ENCODE peak calls at places on chromosomes 12 and 14, in five cellular contexts. One of them, this sample, is unnamed.

GRCh38 chr12:80419660-80420059 is 24.4 kb upstream of the PTPRQ start:
- DNase-seq in hepatocyte: no peak
- DNase-seq in fibroblast of pulmonary artery: no peak
- DNase-seq in cardiac muscle cell: no peak
- DNase-seq in AG10803: peak
- DNase-seq in this sample: no peak

GRCh38 chr12:14573118-14573517 is 5.4 kb upstream of the PLBD1 start:
- DNase-seq in hepatocyte: no peak
- DNase-seq in fibroblast of pulmonary artery: no peak
- DNase-seq in cardiac muscle cell: no peak
- DNase-seq in AG10803: no peak
- DNase-seq in this sample: no peak

GRCh38 chr14:52949711-52950409 is 990 bp downstream of the FERMT2 start:
- DNase-seq in hepatocyte: peak
- DNase-seq in fibroblast of pulmonary artery: peak
- DNase-seq in cardiac muscle cell: peak
- DNase-seq in AG10803: peak
- DNase-seq in this sample: peak

GRCh38 chr12:50620050-50620974 is 115.5 kb downstream of the DIP2B start:
- DNase-seq in hepatocyte: peak
- DNase-seq in fibroblast of pulmonary artery: peak
- DNase-seq in cardiac muscle cell: peak
- DNase-seq in AG10803: peak
- DNase-seq in this sample: peak

GRCh38 chr14:38134631-38135030 is 73.1 kb upstream of the SSTR1 start:
- DNase-seq in hepatocyte: no peak
- DNase-seq in fibroblast of pulmonary artery: no peak
- DNase-seq in cardiac muscle cell: no peak
- DNase-seq in AG10803: no peak
- DNase-seq in this sample: peak

GRCh38 chr12:105960319-105961076 is 178.3 kb downstream of the NUAK1 start:
- DNase-seq in hepatocyte: peak
- DNase-seq in fibroblast of pulmonary artery: no peak
- DNase-seq in cardiac muscle cell: peak
- DNase-seq in AG10803: peak
- DNase-seq in this sample: no peak

GRCh38 chr12:89935850-89936249 is 227.2 kb upstream of the ATP2B1 start:
- DNase-seq in hepatocyte: no peak
- DNase-seq in fibroblast of pulmonary artery: no peak
- DNase-seq in cardiac muscle cell: no peak
- DNase-seq in AG10803: no peak
- DNase-seq in this sample: no peak

GRCh38 chr12:54370218-54370730 is 6.0 kb upstream of the GPR84 start:
- DNase-seq in hepatocyte: peak
- DNase-seq in fibroblast of pulmonary artery: peak
- DNase-seq in cardiac muscle cell: peak
- DNase-seq in AG10803: peak
- DNase-seq in this sample: peak

GRCh38 chr12:100346660-100347059 is 10.2 kb upstream of the SLC17A8 start:
- DNase-seq in hepatocyte: no peak
- DNase-seq in fibroblast of pulmonary artery: peak
- DNase-seq in cardiac muscle cell: no peak
- DNase-seq in AG10803: no peak
- DNase-seq in this sample: peak

GRCh38 chr12:109679716-109680520 is 33.7 kb upstream of the FAM222A start:
- DNase-seq in hepatocyte: no peak
- DNase-seq in fibroblast of pulmonary artery: no peak
- DNase-seq in cardiac muscle cell: no peak
- DNase-seq in AG10803: no peak
- DNase-seq in this sample: no peak

GRCh38 chr12:78146365-78146772 is 315.7 kb downstream of the NAV3 start:
- DNase-seq in hepatocyte: peak
- DNase-seq in fibroblast of pulmonary artery: peak
- DNase-seq in cardiac muscle cell: peak
- DNase-seq in AG10803: peak
- DNase-seq in this sample: peak

GRCh38 chr14:55794655-55795583 is 214.9 kb downstream of the KTN1 start:
- DNase-seq in hepatocyte: peak
- DNase-seq in fibroblast of pulmonary artery: peak
- DNase-seq in cardiac muscle cell: no peak
- DNase-seq in AG10803: no peak
- DNase-seq in this sample: peak

GRCh38 chr12:131943876-131944275 is 5.9 kb upstream of the EP400 start:
- DNase-seq in hepatocyte: no peak
- DNase-seq in fibroblast of pulmonary artery: no peak
- DNase-seq in cardiac muscle cell: no peak
- DNase-seq in AG10803: no peak
- DNase-seq in this sample: no peak

GRCh38 chr12:122021822-122022392 is at the start of gene BCL7A:
- DNase-seq in hepatocyte: peak
- DNase-seq in fibroblast of pulmonary artery: peak
- DNase-seq in cardiac muscle cell: peak
- DNase-seq in AG10803: peak
- DNase-seq in this sample: peak

GRCh38 chr14:77003960-77004710 is 24.4 kb downstream of the IRF2BPL start:
- DNase-seq in hepatocyte: peak
- DNase-seq in fibroblast of pulmonary artery: peak
- DNase-seq in cardiac muscle cell: no peak
- DNase-seq in AG10803: no peak
- DNase-seq in this sample: peak

GRCh38 chr14:64702493-64703392 is 1.5 kb upstream of the PLEKHG3 start:
- DNase-seq in hepatocyte: peak
- DNase-seq in fibroblast of pulmonary artery: no peak
- DNase-seq in cardiac muscle cell: peak
- DNase-seq in AG10803: no peak
- DNase-seq in this sample: no peak

GRCh38 chr12:4177257-4177656 is 96.3 kb upstream of the CCND2 start:
- DNase-seq in hepatocyte: no peak
- DNase-seq in fibroblast of pulmonary artery: no peak
- DNase-seq in cardiac muscle cell: no peak
- DNase-seq in AG10803: no peak
- DNase-seq in this sample: no peak

GRCh38 chr12:2124466-2125023 is 71.8 kb downstream of the CACNA1C start:
- DNase-seq in hepatocyte: no peak
- DNase-seq in fibroblast of pulmonary artery: no peak
- DNase-seq in cardiac muscle cell: no peak
- DNase-seq in AG10803: no peak
- DNase-seq in this sample: no peak

GRCh38 chr12:9115731-9116689 is at the start of gene A2M:
- DNase-seq in hepatocyte: peak
- DNase-seq in fibroblast of pulmonary artery: peak
- DNase-seq in cardiac muscle cell: peak
- DNase-seq in AG10803: peak
- DNase-seq in this sample: peak

GRCh38 chr12:15650399-15651128 is 138.6 kb downstream of the EPS8 start:
- DNase-seq in hepatocyte: no peak
- DNase-seq in fibroblast of pulmonary artery: no peak
- DNase-seq in cardiac muscle cell: no peak
- DNase-seq in AG10803: no peak
- DNase-seq in this sample: peak

GRCh38 chr12:89899651-89900050 is 191.0 kb upstream of the ATP2B1 start:
- DNase-seq in hepatocyte: no peak
- DNase-seq in fibroblast of pulmonary artery: no peak
- DNase-seq in cardiac muscle cell: no peak
- DNase-seq in AG10803: no peak
- DNase-seq in this sample: no peak

GRCh38 chr14:91035855-91036254 is 24.6 kb downstream of the RPS6KA5 start:
- DNase-seq in hepatocyte: no peak
- DNase-seq in fibroblast of pulmonary artery: no peak
- DNase-seq in cardiac muscle cell: no peak
- DNase-seq in AG10803: no peak
- DNase-seq in this sample: no peak

GRCh38 chr14:103828315-103828967 is 18.9 kb downstream of the PPP1R13B start:
- DNase-seq in hepatocyte: peak
- DNase-seq in fibroblast of pulmonary artery: peak
- DNase-seq in cardiac muscle cell: no peak
- DNase-seq in AG10803: peak
- DNase-seq in this sample: no peak

GRCh38 chr12:69901141-69901900 is 76.3 kb downstream of the MYRFL start:
- DNase-seq in hepatocyte: no peak
- DNase-seq in fibroblast of pulmonary artery: peak
- DNase-seq in cardiac muscle cell: no peak
- DNase-seq in AG10803: peak
- DNase-seq in this sample: no peak

GRCh38 chr12:64733857-64734256 is 25.3 kb downstream of the GNS start:
- DNase-seq in hepatocyte: no peak
- DNase-seq in fibroblast of pulmonary artery: no peak
- DNase-seq in cardiac muscle cell: peak
- DNase-seq in AG10803: peak
- DNase-seq in this sample: no peak

GRCh38 chr12:2854669-2855453 is 2.0 kb downstream of the TEX52 start:
- DNase-seq in hepatocyte: no peak
- DNase-seq in fibroblast of pulmonary artery: no peak
- DNase-seq in cardiac muscle cell: no peak
- DNase-seq in AG10803: no peak
- DNase-seq in this sample: no peak

DNA sequence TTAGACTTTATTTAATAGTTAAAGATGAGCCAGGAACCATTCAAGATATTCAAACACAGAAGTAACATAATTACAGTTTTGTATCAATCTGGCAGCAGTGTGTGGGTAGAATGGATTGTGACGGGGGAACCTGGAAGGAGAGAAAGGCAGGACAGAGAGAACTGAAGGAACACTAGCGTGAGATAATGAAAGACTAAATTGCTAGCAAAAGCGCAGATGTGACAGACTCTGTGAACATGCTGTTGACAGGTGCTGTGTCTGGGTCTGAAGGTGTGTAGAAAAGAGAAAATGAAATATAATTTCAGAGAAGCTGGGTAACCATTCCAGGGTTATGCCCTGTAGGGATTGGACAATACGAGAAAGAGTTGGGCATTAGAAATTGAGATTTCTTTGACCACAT is 372.3 kb downstream of the SYT1 start:
- DNase-seq in hepatocyte: no peak
- DNase-seq in fibroblast of pulmonary artery: no peak
- DNase-seq in cardiac muscle cell: no peak
- DNase-seq in AG10803: no peak
- DNase-seq in this sample: no peak
- TF ChIP-seq CTCF in hepatocyte: no peak
- TF ChIP-seq CTCF in fibroblast of pulmonary artery: no peak
- TF ChIP-seq CTCF in cardiac muscle cell: no peak
- TF ChIP-seq CTCF in AG10803: no peak
- TF ChIP-seq CTCF in this sample: no peak

DNA sequence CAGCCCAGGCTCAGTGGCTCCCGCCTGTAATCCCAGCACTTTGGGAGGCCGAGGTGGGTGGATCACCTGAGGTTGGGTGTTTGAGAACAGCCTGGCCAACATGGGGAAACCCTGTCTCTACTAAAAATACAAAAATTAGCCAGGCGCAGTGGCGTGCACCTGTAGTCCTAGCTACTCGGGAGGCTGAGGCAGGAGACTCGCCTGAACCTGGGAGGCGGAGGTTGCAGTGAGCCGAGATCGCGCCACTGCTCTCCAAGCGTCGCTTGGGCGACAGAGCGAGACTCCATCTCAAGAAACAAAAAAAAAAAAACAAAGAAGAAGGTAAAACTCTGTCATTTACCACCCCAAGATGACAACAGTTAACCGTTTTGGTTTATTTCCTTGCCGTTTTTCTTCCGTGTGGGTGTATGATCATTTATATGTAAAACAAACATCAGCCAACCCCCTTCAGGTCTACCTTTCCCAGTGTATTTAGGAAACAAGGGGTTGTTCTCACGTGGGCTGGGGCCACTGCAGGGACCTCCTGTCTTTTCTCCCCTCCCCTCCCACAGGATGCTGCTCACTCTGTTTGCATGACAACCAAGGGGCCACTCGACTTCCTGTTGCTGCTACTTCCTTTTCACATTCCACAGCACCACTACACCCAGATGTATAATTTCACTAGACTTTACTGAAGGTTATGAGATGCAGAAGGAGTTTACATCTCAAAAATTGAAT is 13.6 kb downstream of the TTC9 start:
- DNase-seq in hepatocyte: no peak
- DNase-seq in fibroblast of pulmonary artery: peak
- DNase-seq in cardiac muscle cell: no peak
- DNase-seq in AG10803: no peak
- DNase-seq in this sample: no peak
- H3K4me3 ChIP-seq in hepatocyte: no peak
- H3K4me3 ChIP-seq in fibroblast of pulmonary artery: no peak
- H3K4me3 ChIP-seq in cardiac muscle cell: no peak
- H3K4me3 ChIP-seq in AG10803: no peak
- H3K4me3 ChIP-seq in this sample: no peak

GRCh38 chr14:47675489-47676300 is at the start of gene MDGA2:
- DNase-seq in hepatocyte: peak
- DNase-seq in fibroblast of pulmonary artery: no peak
- DNase-seq in cardiac muscle cell: peak
- DNase-seq in AG10803: no peak
- DNase-seq in this sample: no peak

GRCh38 chr14:47678993-47679392 is 3.6 kb upstream of the MDGA2 start:
- DNase-seq in hepatocyte: no peak
- DNase-seq in fibroblast of pulmonary artery: no peak
- DNase-seq in cardiac muscle cell: peak
- DNase-seq in AG10803: no peak
- DNase-seq in this sample: no peak

GRCh38 chr14:47676301-47676617 is 854 bp upstream of the MDGA2 start:
- DNase-seq in hepatocyte: no peak
- DNase-seq in fibroblast of pulmonary artery: no peak
- DNase-seq in cardiac muscle cell: no peak
- DNase-seq in AG10803: no peak
- DNase-seq in this sample: no peak

GRCh38 chr14:47675239-47675488 is 241 bp downstream of the MDGA2 start:
- DNase-seq in hepatocyte: no peak
- DNase-seq in fibroblast of pulmonary artery: no peak
- DNase-seq in cardiac muscle cell: no peak
- DNase-seq in AG10803: no peak
- DNase-seq in this sample: no peak

GRCh38 chr14:47678157-47678556 is 2.8 kb upstream of the MDGA2 start:
- DNase-seq in hepatocyte: no peak
- DNase-seq in fibroblast of pulmonary artery: no peak
- DNase-seq in cardiac muscle cell: peak
- DNase-seq in AG10803: no peak
- DNase-seq in this sample: no peak
- TF ChIP-seq CTCF in hepatocyte: no peak
- TF ChIP-seq CTCF in fibroblast of pulmonary artery: no peak
- TF ChIP-seq CTCF in cardiac muscle cell: no peak
- TF ChIP-seq CTCF in AG10803: no peak
- TF ChIP-seq CTCF in this sample: no peak

DNA sequence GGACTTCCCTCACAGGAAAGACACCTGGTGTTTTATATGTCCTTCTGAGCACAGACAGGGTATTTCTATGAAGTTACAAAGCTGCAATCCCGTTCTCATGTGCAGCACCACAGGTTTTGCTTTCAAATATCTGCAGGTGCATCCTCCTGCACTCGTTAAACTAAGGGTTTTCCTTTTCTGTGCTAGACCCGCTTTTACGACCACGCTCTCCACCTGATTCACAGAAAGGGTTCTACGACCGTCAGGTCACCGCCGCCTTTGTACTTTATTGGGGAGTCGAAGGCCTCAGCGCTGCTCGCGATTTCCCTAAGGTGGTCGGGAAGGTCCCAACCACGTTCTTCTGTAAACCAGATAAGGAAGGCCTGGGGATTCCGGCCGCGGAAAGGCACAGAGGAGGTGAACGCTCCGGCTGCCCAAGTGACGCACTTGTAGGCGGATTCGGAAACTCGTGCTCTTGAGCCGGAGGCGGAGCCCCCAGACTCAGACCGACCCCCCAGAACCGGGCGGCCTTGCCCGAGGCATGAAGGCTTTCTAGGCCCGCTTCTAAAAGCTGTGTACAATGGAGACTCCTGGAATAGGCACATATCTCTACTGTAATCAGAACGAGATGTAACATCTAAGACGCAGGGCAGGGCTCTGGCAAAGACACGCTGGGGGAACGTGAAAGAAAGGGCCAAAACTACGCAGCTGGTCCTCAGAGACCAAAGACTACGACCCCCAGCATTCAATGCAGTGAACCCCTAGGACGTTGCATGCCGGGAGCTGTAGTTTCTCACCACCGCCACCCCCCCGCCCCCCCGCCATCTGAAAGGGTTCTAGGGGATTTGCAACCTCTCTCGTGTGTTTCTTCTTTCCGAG is 930 bp upstream of the HSP90B1 start:
- DNase-seq in hepatocyte: peak
- DNase-seq in fibroblast of pulmonary artery: peak
- DNase-seq in cardiac muscle cell: peak
- DNase-seq in AG10803: peak
- DNase-seq in this sample: peak
- H3K4me3 ChIP-seq in hepatocyte: peak
- H3K4me3 ChIP-seq in fibroblast of pulmonary artery: peak
- H3K4me3 ChIP-seq in cardiac muscle cell: peak
- H3K4me3 ChIP-seq in AG10803: peak
- H3K4me3 ChIP-seq in this sample: peak

This sample was measured in fibroblast of villous mesenchyme.